ENCODE peak calls at places on chromosomes 16 and 17, in nine cellular contexts. One of them, this sample, is unnamed.
A peak's percentile ranks its signal among the peaks of the same experiment; 100 is the strongest.

GRCh38 chr16:51416921-51417320 is 265.9 kb upstream of the SALL1 start:
- DNase-seq in HFFc6: no peak
- DNase-seq in CD8-positive, alpha-beta T cell: no peak
- DNase-seq in breast epithelium: no peak
- DNase-seq in cardiac muscle cell: peak; percentile 53
- DNase-seq in neural progenitor cell: no peak
- DNase-seq in Peyer's patch: no peak
- DNase-seq in nephron progenitor cell: no peak
- DNase-seq in B cell: no peak
- DNase-seq in this sample: no peak

GRCh38 chr17:66542183-66542966 is 240.0 kb downstream of the PRKCA start:
- DNase-seq in HFFc6: peak; percentile 55
- DNase-seq in CD8-positive, alpha-beta T cell: no peak
- DNase-seq in breast epithelium: no peak
- DNase-seq in cardiac muscle cell: peak; percentile 89
- DNase-seq in neural progenitor cell: no peak
- DNase-seq in Peyer's patch: no peak
- DNase-seq in nephron progenitor cell: no peak
- DNase-seq in B cell: no peak
- DNase-seq in this sample: no peak

GRCh38 chr17:45646288-45646988 is 137.7 kb upstream of the CRHR1 start:
- DNase-seq in HFFc6: no peak
- DNase-seq in CD8-positive, alpha-beta T cell: no peak
- DNase-seq in breast epithelium: no peak
- DNase-seq in cardiac muscle cell: no peak
- DNase-seq in neural progenitor cell: no peak
- DNase-seq in Peyer's patch: no peak
- DNase-seq in nephron progenitor cell: no peak
- DNase-seq in B cell: no peak
- DNase-seq in this sample: no peak

GRCh38 chr16:9165601-9166220 is 74.3 kb downstream of the HAPSTR1 start:
- DNase-seq in HFFc6: no peak
- DNase-seq in CD8-positive, alpha-beta T cell: no peak
- DNase-seq in breast epithelium: no peak
- DNase-seq in cardiac muscle cell: no peak
- DNase-seq in neural progenitor cell: no peak
- DNase-seq in Peyer's patch: no peak
- DNase-seq in nephron progenitor cell: no peak
- DNase-seq in B cell: no peak
- DNase-seq in this sample: no peak

GRCh38 chr17:34723875-34724274 is 144.5 kb downstream of the TMEM132E start:
- DNase-seq in HFFc6: no peak
- DNase-seq in CD8-positive, alpha-beta T cell: no peak
- DNase-seq in breast epithelium: no peak
- DNase-seq in cardiac muscle cell: no peak
- DNase-seq in neural progenitor cell: no peak
- DNase-seq in Peyer's patch: no peak
- DNase-seq in nephron progenitor cell: no peak
- DNase-seq in B cell: no peak
- DNase-seq in this sample: peak; percentile 42

GRCh38 chr16:87819983-87820382 is 49.3 kb downstream of the SLC7A5 start:
- DNase-seq in HFFc6: no peak
- DNase-seq in CD8-positive, alpha-beta T cell: no peak
- DNase-seq in breast epithelium: no peak
- DNase-seq in cardiac muscle cell: no peak
- DNase-seq in neural progenitor cell: no peak
- DNase-seq in Peyer's patch: no peak
- DNase-seq in nephron progenitor cell: no peak
- DNase-seq in B cell: no peak
- DNase-seq in this sample: no peak

GRCh38 chr17:65055708-65056638 is 567 bp downstream of the GNA13 start:
- DNase-seq in HFFc6: peak; percentile 36
- DNase-seq in CD8-positive, alpha-beta T cell: peak; percentile 66
- DNase-seq in breast epithelium: peak; percentile 64
- DNase-seq in cardiac muscle cell: no peak
- DNase-seq in neural progenitor cell: peak; percentile 43
- DNase-seq in Peyer's patch: peak; percentile 79
- DNase-seq in nephron progenitor cell: peak; percentile 49
- DNase-seq in B cell: peak; percentile 47
- DNase-seq in this sample: peak; percentile 40

GRCh38 chr17:81422776-81423697 is 27.8 kb downstream of the BAHCC1 start:
- DNase-seq in HFFc6: peak; percentile 92
- DNase-seq in CD8-positive, alpha-beta T cell: no peak
- DNase-seq in breast epithelium: peak; percentile 81
- DNase-seq in cardiac muscle cell: peak; percentile 96
- DNase-seq in neural progenitor cell: peak; percentile 66
- DNase-seq in Peyer's patch: no peak
- DNase-seq in nephron progenitor cell: peak; percentile 58
- DNase-seq in B cell: no peak
- DNase-seq in this sample: peak; percentile 86

GRCh38 chr16:23683487-23683886 is 4.8 kb downstream of the PLK1 start:
- DNase-seq in HFFc6: no peak
- DNase-seq in CD8-positive, alpha-beta T cell: no peak
- DNase-seq in breast epithelium: no peak
- DNase-seq in cardiac muscle cell: no peak
- DNase-seq in neural progenitor cell: no peak
- DNase-seq in Peyer's patch: no peak
- DNase-seq in nephron progenitor cell: no peak
- DNase-seq in B cell: no peak
- DNase-seq in this sample: no peak

GRCh38 chr16:56789360-56789759 is 59.4 kb downstream of the NUP93 start:
- DNase-seq in HFFc6: peak; percentile 56
- DNase-seq in CD8-positive, alpha-beta T cell: no peak
- DNase-seq in breast epithelium: no peak
- DNase-seq in cardiac muscle cell: peak; percentile 58
- DNase-seq in neural progenitor cell: no peak
- DNase-seq in Peyer's patch: peak; percentile 57
- DNase-seq in nephron progenitor cell: no peak
- DNase-seq in B cell: no peak
- DNase-seq in this sample: peak; percentile 67

GRCh38 chr16:78659668-78660217 is 560.3 kb downstream of the WWOX start:
- DNase-seq in HFFc6: no peak
- DNase-seq in CD8-positive, alpha-beta T cell: no peak
- DNase-seq in breast epithelium: no peak
- DNase-seq in cardiac muscle cell: no peak
- DNase-seq in neural progenitor cell: no peak
- DNase-seq in Peyer's patch: no peak
- DNase-seq in nephron progenitor cell: no peak
- DNase-seq in B cell: no peak
- DNase-seq in this sample: no peak

GRCh38 chr16:35744084-35744483 is 2284.7 kb downstream of the TP53TG3F start:
- DNase-seq in HFFc6: no peak
- DNase-seq in CD8-positive, alpha-beta T cell: no peak
- DNase-seq in breast epithelium: no peak
- DNase-seq in cardiac muscle cell: no peak
- DNase-seq in neural progenitor cell: no peak
- DNase-seq in Peyer's patch: no peak
- DNase-seq in nephron progenitor cell: no peak
- DNase-seq in B cell: no peak
- DNase-seq in this sample: no peak

GRCh38 chr17:60327122-60327869 is 64.6 kb downstream of the USP32 start:
- DNase-seq in HFFc6: no peak
- DNase-seq in CD8-positive, alpha-beta T cell: no peak
- DNase-seq in breast epithelium: no peak
- DNase-seq in cardiac muscle cell: no peak
- DNase-seq in neural progenitor cell: peak; percentile 70
- DNase-seq in Peyer's patch: no peak
- DNase-seq in nephron progenitor cell: peak; percentile 30
- DNase-seq in B cell: no peak
- DNase-seq in this sample: peak; percentile 83

GRCh38 chr17:1939979-1940809 is 84.9 kb downstream of the RTN4RL1 start:
- DNase-seq in HFFc6: no peak
- DNase-seq in CD8-positive, alpha-beta T cell: no peak
- DNase-seq in breast epithelium: no peak
- DNase-seq in cardiac muscle cell: no peak
- DNase-seq in neural progenitor cell: no peak
- DNase-seq in Peyer's patch: no peak
- DNase-seq in nephron progenitor cell: peak; percentile 42
- DNase-seq in B cell: no peak
- DNase-seq in this sample: no peak

GRCh38 chr16:51540259-51540658 is 389.2 kb upstream of the SALL1 start:
- DNase-seq in HFFc6: peak; percentile 48
- DNase-seq in CD8-positive, alpha-beta T cell: no peak
- DNase-seq in breast epithelium: no peak
- DNase-seq in cardiac muscle cell: no peak
- DNase-seq in neural progenitor cell: no peak
- DNase-seq in Peyer's patch: no peak
- DNase-seq in nephron progenitor cell: no peak
- DNase-seq in B cell: no peak
- DNase-seq in this sample: no peak

GRCh38 chr17:38619937-38620550 is 14.3 kb upstream of the SRCIN1 start:
- DNase-seq in HFFc6: no peak
- DNase-seq in CD8-positive, alpha-beta T cell: no peak
- DNase-seq in breast epithelium: no peak
- DNase-seq in cardiac muscle cell: no peak
- DNase-seq in neural progenitor cell: no peak
- DNase-seq in Peyer's patch: no peak
- DNase-seq in nephron progenitor cell: no peak
- DNase-seq in B cell: no peak
- DNase-seq in this sample: no peak

GRCh38 chr17:55540414-55541091 is 29.3 kb upstream of the SMIM36 start:
- DNase-seq in HFFc6: peak; percentile 38
- DNase-seq in CD8-positive, alpha-beta T cell: no peak
- DNase-seq in breast epithelium: no peak
- DNase-seq in cardiac muscle cell: peak; percentile 37
- DNase-seq in neural progenitor cell: no peak
- DNase-seq in Peyer's patch: no peak
- DNase-seq in nephron progenitor cell: no peak
- DNase-seq in B cell: no peak
- DNase-seq in this sample: no peak

DNA sequence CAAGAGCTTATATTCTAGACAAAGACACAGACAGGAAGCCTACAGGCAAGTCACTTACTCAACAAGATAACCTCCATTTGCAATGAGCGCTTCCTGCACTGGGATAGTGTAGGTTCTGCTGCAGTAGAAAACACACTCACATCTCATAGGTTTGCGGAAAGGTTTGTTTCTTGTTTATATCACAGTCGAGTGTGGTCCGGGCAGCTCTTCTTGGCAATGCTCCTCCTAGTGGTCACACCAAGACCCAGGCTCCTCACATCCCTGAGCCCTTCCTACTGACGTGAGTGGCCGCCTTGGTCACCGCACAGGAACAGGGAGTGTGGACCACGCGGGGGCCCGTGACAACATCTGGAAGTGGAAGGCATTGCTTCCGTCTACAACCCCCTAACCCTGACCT is 48.0 kb upstream of the RBFOX3 start:
- DNase-seq in HFFc6: peak; percentile 5
- DNase-seq in CD8-positive, alpha-beta T cell: no peak
- DNase-seq in breast epithelium: no peak
- DNase-seq in cardiac muscle cell: peak; percentile 45
- DNase-seq in neural progenitor cell: peak; percentile 77
- DNase-seq in Peyer's patch: no peak
- DNase-seq in nephron progenitor cell: peak; percentile 55
- DNase-seq in B cell: no peak
- DNase-seq in this sample: peak; percentile 43
- TF ChIP-seq CTCF in HFFc6: peak; percentile 69
- TF ChIP-seq CTCF in CD8-positive, alpha-beta T cell: no peak
- TF ChIP-seq CTCF in breast epithelium: peak; percentile 11
- TF ChIP-seq CTCF in cardiac muscle cell: peak; percentile 59
- TF ChIP-seq CTCF in neural progenitor cell: peak; percentile 72
- TF ChIP-seq CTCF in Peyer's patch: peak; percentile 5
- TF ChIP-seq CTCF in nephron progenitor cell: peak; percentile 63
- TF ChIP-seq CTCF in B cell: no peak
- TF ChIP-seq CTCF in this sample: peak; percentile 77

DNA sequence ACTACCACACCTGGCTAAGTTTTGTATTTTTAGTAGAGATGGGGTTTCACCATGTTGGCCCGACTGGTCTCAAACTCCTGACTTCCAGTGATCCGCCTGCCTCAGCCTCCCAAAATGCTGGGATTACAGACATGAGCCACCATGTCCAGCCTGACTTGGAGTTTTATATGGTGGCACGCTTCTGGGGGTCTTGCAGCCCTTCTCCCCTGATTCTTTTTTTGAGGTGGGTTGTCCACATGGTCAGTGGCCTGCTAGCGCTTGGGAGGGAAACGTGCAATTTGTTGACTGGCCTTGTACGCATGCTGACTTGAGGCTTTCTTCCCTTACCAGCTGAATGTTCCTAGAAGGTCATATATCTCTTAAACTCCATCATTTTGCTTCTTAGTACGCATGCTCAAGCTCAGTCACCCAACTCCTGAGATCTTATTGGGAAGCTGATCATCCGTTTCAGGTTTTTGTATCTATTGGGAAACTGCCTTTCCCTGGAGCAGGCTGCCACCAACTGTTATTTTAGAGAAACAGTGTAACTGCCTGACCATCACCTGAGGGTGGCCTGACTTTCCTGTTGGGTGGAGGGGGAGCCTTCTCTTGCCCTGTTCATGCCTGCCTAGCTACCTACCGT is 13.7 kb upstream of the LDHD start:
- DNase-seq in HFFc6: no peak
- DNase-seq in CD8-positive, alpha-beta T cell: no peak
- DNase-seq in breast epithelium: no peak
- DNase-seq in cardiac muscle cell: no peak
- DNase-seq in neural progenitor cell: no peak
- DNase-seq in Peyer's patch: no peak
- DNase-seq in nephron progenitor cell: no peak
- DNase-seq in B cell: no peak
- DNase-seq in this sample: no peak
- TF ChIP-seq CTCF in HFFc6: no peak
- TF ChIP-seq CTCF in CD8-positive, alpha-beta T cell: no peak
- TF ChIP-seq CTCF in breast epithelium: no peak
- TF ChIP-seq CTCF in cardiac muscle cell: no peak
- TF ChIP-seq CTCF in neural progenitor cell: peak; percentile 33
- TF ChIP-seq CTCF in Peyer's patch: no peak
- TF ChIP-seq CTCF in nephron progenitor cell: no peak
- TF ChIP-seq CTCF in B cell: no peak
- TF ChIP-seq CTCF in this sample: peak; percentile 17

GRCh38 chr16:84040823-84041391 is 1.7 kb downstream of the SLC38A8 start:
- DNase-seq in HFFc6: peak; percentile 43
- DNase-seq in CD8-positive, alpha-beta T cell: no peak
- DNase-seq in breast epithelium: peak; percentile 53
- DNase-seq in cardiac muscle cell: peak; percentile 45
- DNase-seq in neural progenitor cell: peak; percentile 39
- DNase-seq in Peyer's patch: no peak
- DNase-seq in nephron progenitor cell: no peak
- DNase-seq in B cell: no peak
- DNase-seq in this sample: peak; percentile 38
- TF ChIP-seq CTCF in HFFc6: no peak
- TF ChIP-seq CTCF in CD8-positive, alpha-beta T cell: no peak
- TF ChIP-seq CTCF in breast epithelium: no peak
- TF ChIP-seq CTCF in cardiac muscle cell: no peak
- TF ChIP-seq CTCF in neural progenitor cell: no peak
- TF ChIP-seq CTCF in Peyer's patch: no peak
- TF ChIP-seq CTCF in nephron progenitor cell: no peak
- TF ChIP-seq CTCF in B cell: no peak
- TF ChIP-seq CTCF in this sample: no peak

DNA sequence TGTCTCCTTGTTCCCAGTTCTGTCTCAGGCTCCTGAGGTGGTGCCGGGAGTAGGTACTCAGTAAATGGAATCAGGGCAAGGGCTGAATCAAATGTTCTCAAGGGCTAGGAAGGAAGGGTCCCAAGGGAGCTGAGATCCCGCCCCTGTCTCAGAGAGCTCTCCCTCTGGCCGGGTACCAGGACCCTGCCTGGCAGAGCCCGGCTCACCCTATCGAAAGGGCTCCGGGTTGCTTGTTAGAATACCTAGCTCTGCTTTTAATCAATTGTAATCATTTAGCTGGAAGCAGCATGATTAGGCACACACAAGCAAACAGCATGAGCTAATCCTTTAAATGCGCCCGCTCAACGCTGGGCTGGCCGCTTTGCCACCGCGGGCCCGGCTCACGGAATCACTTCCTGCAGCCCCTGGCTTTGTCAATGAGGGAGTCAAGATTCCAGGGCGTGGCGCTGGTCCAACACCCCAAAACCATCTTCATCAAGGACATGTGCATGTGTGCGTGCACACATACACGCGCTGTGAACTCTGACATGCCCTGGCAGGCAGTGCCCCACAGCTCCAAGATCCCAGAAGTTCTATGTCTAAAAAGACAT is 140.9 kb downstream of the C16orf78 start:
- DNase-seq in HFFc6: no peak
- DNase-seq in CD8-positive, alpha-beta T cell: no peak
- DNase-seq in breast epithelium: no peak
- DNase-seq in cardiac muscle cell: no peak
- DNase-seq in neural progenitor cell: peak; percentile 58
- DNase-seq in Peyer's patch: no peak
- DNase-seq in nephron progenitor cell: no peak
- DNase-seq in B cell: no peak
- DNase-seq in this sample: no peak
- TF ChIP-seq CTCF in HFFc6: no peak
- TF ChIP-seq CTCF in CD8-positive, alpha-beta T cell: no peak
- TF ChIP-seq CTCF in breast epithelium: no peak
- TF ChIP-seq CTCF in cardiac muscle cell: no peak
- TF ChIP-seq CTCF in neural progenitor cell: no peak
- TF ChIP-seq CTCF in Peyer's patch: no peak
- TF ChIP-seq CTCF in nephron progenitor cell: no peak
- TF ChIP-seq CTCF in B cell: no peak
- TF ChIP-seq CTCF in this sample: no peak